ENCODE peak calls at places on chromosome 6, in seven cellular contexts. One of them, this sample, is unnamed.

GRCh38 chr6:117417851-117418250 is 7.9 kb downstream of the ROS1 start:
- DNase-seq in activated CD8-positive, alpha-beta memory T cell treated with anti-CD3 and anti-CD28 coated beads for 4 hours: no peak
- DNase-seq in stimulated activated naive CD4-positive, alpha-beta T cell: no peak
- DNase-seq in colonic mucosa: no peak
- DNase-seq in NCI-H510A treated with DMSO at 0.1 percent for 48 hours: no peak
- DNase-seq in left ventricle myocardium inferior: no peak
- DNase-seq in Ammon's horn: no peak
- DNase-seq in this sample: no peak

GRCh38 chr6:42818878-42819277 is 37.0 kb downstream of the BICRAL start:
- DNase-seq in activated CD8-positive, alpha-beta memory T cell treated with anti-CD3 and anti-CD28 coated beads for 4 hours: no peak
- DNase-seq in stimulated activated naive CD4-positive, alpha-beta T cell: no peak
- DNase-seq in colonic mucosa: no peak
- DNase-seq in NCI-H510A treated with DMSO at 0.1 percent for 48 hours: no peak
- DNase-seq in left ventricle myocardium inferior: no peak
- DNase-seq in Ammon's horn: no peak
- DNase-seq in this sample: no peak

GRCh38 chr6:113645576-113645970 is 211.6 kb upstream of the MARCKS start:
- DNase-seq in activated CD8-positive, alpha-beta memory T cell treated with anti-CD3 and anti-CD28 coated beads for 4 hours: no peak
- DNase-seq in stimulated activated naive CD4-positive, alpha-beta T cell: no peak
- DNase-seq in colonic mucosa: peak
- DNase-seq in NCI-H510A treated with DMSO at 0.1 percent for 48 hours: no peak
- DNase-seq in left ventricle myocardium inferior: no peak
- DNase-seq in Ammon's horn: no peak
- DNase-seq in this sample: no peak

GRCh38 chr6:35047265-35048011 is 93.7 kb downstream of the TCP11 start:
- DNase-seq in activated CD8-positive, alpha-beta memory T cell treated with anti-CD3 and anti-CD28 coated beads for 4 hours: no peak
- DNase-seq in stimulated activated naive CD4-positive, alpha-beta T cell: no peak
- DNase-seq in colonic mucosa: no peak
- DNase-seq in NCI-H510A treated with DMSO at 0.1 percent for 48 hours: peak
- DNase-seq in left ventricle myocardium inferior: no peak
- DNase-seq in Ammon's horn: no peak
- DNase-seq in this sample: no peak

GRCh38 chr6:39102821-39103136 is 12.2 kb downstream of the SAYSD1 start:
- DNase-seq in activated CD8-positive, alpha-beta memory T cell treated with anti-CD3 and anti-CD28 coated beads for 4 hours: no peak
- DNase-seq in stimulated activated naive CD4-positive, alpha-beta T cell: no peak
- DNase-seq in colonic mucosa: no peak
- DNase-seq in NCI-H510A treated with DMSO at 0.1 percent for 48 hours: no peak
- DNase-seq in left ventricle myocardium inferior: no peak
- DNase-seq in Ammon's horn: no peak
- DNase-seq in this sample: no peak

GRCh38 chr6:122869437-122870024 is 80.5 kb downstream of the SMPDL3A start:
- DNase-seq in activated CD8-positive, alpha-beta memory T cell treated with anti-CD3 and anti-CD28 coated beads for 4 hours: no peak
- DNase-seq in stimulated activated naive CD4-positive, alpha-beta T cell: no peak
- DNase-seq in colonic mucosa: peak
- DNase-seq in NCI-H510A treated with DMSO at 0.1 percent for 48 hours: peak
- DNase-seq in left ventricle myocardium inferior: no peak
- DNase-seq in Ammon's horn: peak
- DNase-seq in this sample: peak

GRCh38 chr6:105402981-105403935 is at the start of gene PREP:
- DNase-seq in activated CD8-positive, alpha-beta memory T cell treated with anti-CD3 and anti-CD28 coated beads for 4 hours: peak
- DNase-seq in stimulated activated naive CD4-positive, alpha-beta T cell: peak
- DNase-seq in colonic mucosa: peak
- DNase-seq in NCI-H510A treated with DMSO at 0.1 percent for 48 hours: peak
- DNase-seq in left ventricle myocardium inferior: peak
- DNase-seq in Ammon's horn: peak
- DNase-seq in this sample: peak

GRCh38 chr6:166076625-166077024 is 91.0 kb downstream of the TBXT start:
- DNase-seq in activated CD8-positive, alpha-beta memory T cell treated with anti-CD3 and anti-CD28 coated beads for 4 hours: no peak
- DNase-seq in stimulated activated naive CD4-positive, alpha-beta T cell: no peak
- DNase-seq in colonic mucosa: no peak
- DNase-seq in NCI-H510A treated with DMSO at 0.1 percent for 48 hours: no peak
- DNase-seq in left ventricle myocardium inferior: no peak
- DNase-seq in Ammon's horn: no peak
- DNase-seq in this sample: no peak

GRCh38 chr6:41371461-41371991 is 36.1 kb downstream of the NCR2 start:
- DNase-seq in activated CD8-positive, alpha-beta memory T cell treated with anti-CD3 and anti-CD28 coated beads for 4 hours: no peak
- DNase-seq in stimulated activated naive CD4-positive, alpha-beta T cell: no peak
- DNase-seq in colonic mucosa: peak
- DNase-seq in NCI-H510A treated with DMSO at 0.1 percent for 48 hours: peak
- DNase-seq in left ventricle myocardium inferior: peak
- DNase-seq in Ammon's horn: peak
- DNase-seq in this sample: no peak

GRCh38 chr6:14281831-14282230 is 164.3 kb downstream of the CD83 start:
- DNase-seq in activated CD8-positive, alpha-beta memory T cell treated with anti-CD3 and anti-CD28 coated beads for 4 hours: no peak
- DNase-seq in stimulated activated naive CD4-positive, alpha-beta T cell: no peak
- DNase-seq in colonic mucosa: no peak
- DNase-seq in NCI-H510A treated with DMSO at 0.1 percent for 48 hours: no peak
- DNase-seq in left ventricle myocardium inferior: no peak
- DNase-seq in Ammon's horn: no peak
- DNase-seq in this sample: no peak

GRCh38 chr6:5511924-5512323 is 250.6 kb downstream of the FARS2 start:
- DNase-seq in activated CD8-positive, alpha-beta memory T cell treated with anti-CD3 and anti-CD28 coated beads for 4 hours: no peak
- DNase-seq in stimulated activated naive CD4-positive, alpha-beta T cell: no peak
- DNase-seq in colonic mucosa: no peak
- DNase-seq in NCI-H510A treated with DMSO at 0.1 percent for 48 hours: no peak
- DNase-seq in left ventricle myocardium inferior: no peak
- DNase-seq in Ammon's horn: no peak
- DNase-seq in this sample: no peak

GRCh38 chr6:89494131-89494793 is 61.3 kb downstream of the ANKRD6 start:
- DNase-seq in activated CD8-positive, alpha-beta memory T cell treated with anti-CD3 and anti-CD28 coated beads for 4 hours: no peak
- DNase-seq in stimulated activated naive CD4-positive, alpha-beta T cell: no peak
- DNase-seq in colonic mucosa: no peak
- DNase-seq in NCI-H510A treated with DMSO at 0.1 percent for 48 hours: no peak
- DNase-seq in left ventricle myocardium inferior: no peak
- DNase-seq in Ammon's horn: no peak
- DNase-seq in this sample: no peak

GRCh38 chr6:119922814-119923213 is 573.3 kb upstream of the MAN1A1 start:
- DNase-seq in activated CD8-positive, alpha-beta memory T cell treated with anti-CD3 and anti-CD28 coated beads for 4 hours: no peak
- DNase-seq in stimulated activated naive CD4-positive, alpha-beta T cell: no peak
- DNase-seq in colonic mucosa: no peak
- DNase-seq in NCI-H510A treated with DMSO at 0.1 percent for 48 hours: no peak
- DNase-seq in left ventricle myocardium inferior: no peak
- DNase-seq in Ammon's horn: no peak
- DNase-seq in this sample: no peak

GRCh38 chr6:170063431-170063830 is 227.4 kb downstream of the DLL1 start:
- DNase-seq in activated CD8-positive, alpha-beta memory T cell treated with anti-CD3 and anti-CD28 coated beads for 4 hours: no peak
- DNase-seq in stimulated activated naive CD4-positive, alpha-beta T cell: no peak
- DNase-seq in colonic mucosa: no peak
- DNase-seq in NCI-H510A treated with DMSO at 0.1 percent for 48 hours: no peak
- DNase-seq in left ventricle myocardium inferior: no peak
- DNase-seq in Ammon's horn: no peak
- DNase-seq in this sample: no peak

GRCh38 chr6:107689881-107690545 is 134.1 kb downstream of the SCML4 start:
- DNase-seq in activated CD8-positive, alpha-beta memory T cell treated with anti-CD3 and anti-CD28 coated beads for 4 hours: no peak
- DNase-seq in stimulated activated naive CD4-positive, alpha-beta T cell: no peak
- DNase-seq in colonic mucosa: no peak
- DNase-seq in NCI-H510A treated with DMSO at 0.1 percent for 48 hours: no peak
- DNase-seq in left ventricle myocardium inferior: no peak
- DNase-seq in Ammon's horn: no peak
- DNase-seq in this sample: no peak

GRCh38 chr6:41228616-41229015 is 467 bp downstream of the TREML4 start:
- DNase-seq in activated CD8-positive, alpha-beta memory T cell treated with anti-CD3 and anti-CD28 coated beads for 4 hours: no peak
- DNase-seq in stimulated activated naive CD4-positive, alpha-beta T cell: no peak
- DNase-seq in colonic mucosa: no peak
- DNase-seq in NCI-H510A treated with DMSO at 0.1 percent for 48 hours: no peak
- DNase-seq in left ventricle myocardium inferior: no peak
- DNase-seq in Ammon's horn: no peak
- DNase-seq in this sample: no peak

GRCh38 chr6:111846511-111847409 is 26.5 kb downstream of the FYN start:
- DNase-seq in activated CD8-positive, alpha-beta memory T cell treated with anti-CD3 and anti-CD28 coated beads for 4 hours: no peak
- DNase-seq in stimulated activated naive CD4-positive, alpha-beta T cell: peak
- DNase-seq in colonic mucosa: no peak
- DNase-seq in NCI-H510A treated with DMSO at 0.1 percent for 48 hours: no peak
- DNase-seq in left ventricle myocardium inferior: peak
- DNase-seq in Ammon's horn: no peak
- DNase-seq in this sample: no peak

This sample was measured in SW 1271.